ENCODE peak calls at places on chromosomes 12 and 14, in four cellular contexts. B is choroid plexus epithelial cell, D is fibroblast of mammary gland, S is DMS 273 treated with DMSO at 0.1 percent for 48 hours. Y is an unnamed sample.

GRCh38 chr14:91113829-91114078 is at the start of gene DGLUCY:
- DNase-seq in D (peak; percentile 77), B (no peak), S (peak; percentile 77), Y (peak; percentile 91)

GRCh38 chr12:13347241-13348043 is 150.9 kb downstream of the EMP1 start:
- DNase-seq in D (peak; percentile 99), B (peak; percentile 26), S (no peak), Y (peak; percentile 7)

GRCh38 chr14:23562822-23563472 is 4.6 kb downstream of the AP1G2 start:
- DNase-seq in B (peak; percentile 67), D (peak; percentile 56), S (no peak), Y (peak; percentile 68)

GRCh38 chr14:59252772-59253500 is 64.5 kb downstream of the DAAM1 start:
- DNase-seq in D (peak; percentile 58), B (peak; percentile 68), S (no peak), Y (no peak)

GRCh38 chr12:8493084-8493483 is 20.2 kb upstream of the CLEC4D start:
- DNase-seq in S (no peak), D (no peak), B (no peak), Y (no peak)

GRCh38 chr12:95582230-95583058 is 31.2 kb upstream of the USP44 start:
- DNase-seq in D (peak; percentile 48), S (no peak), B (peak; percentile 72), Y (peak; percentile 41)

GRCh38 chr14:68269136-68269535 is 449.6 kb downstream of the RAD51B start:
- DNase-seq in B (no peak), S (no peak), D (no peak), Y (no peak)

GRCh38 chr12:107778383-107779015 is 4.0 kb downstream of the ASCL4 start:
- DNase-seq in S (no peak), D (no peak), B (no peak), Y (no peak)

GRCh38 chr14:77040059-77040308 is 11.5 kb upstream of the IRF2BPL start:
- DNase-seq in S (no peak), D (no peak), B (no peak), Y (no peak)